ENCODE peak calls at places on chromosomes 12 and 14, in five cellular contexts. One of them, this sample, is unnamed.

GRCh38 chr12:46390304-46390703 is 17.7 kb upstream of the SLC38A2 start:
- DNase-seq in activated CD4-positive, alpha-beta T cell treated with anti-CD3 and anti-CD28 coated beads, Interleukin-2, amount 50 U/mL, for 24 hours: no peak
- DNase-seq in astrocyte of the cerebellum: no peak
- DNase-seq in left ventricle myocardium inferior: no peak
- DNase-seq in stimulated activated CD4-positive, alpha-beta T cell treated with anti-CD3 and anti-CD28 coated beads, Interleukin-15, amount 100 ng/mL, for 24 hours: no peak
- DNase-seq in this sample: no peak

GRCh38 chr12:12357697-12358476 is 1.0 kb downstream of the BORCS5 start:
- DNase-seq in left ventricle myocardium inferior: no peak
- DNase-seq in activated CD4-positive, alpha-beta T cell treated with anti-CD3 and anti-CD28 coated beads, Interleukin-2, amount 50 U/mL, for 24 hours: no peak
- DNase-seq in stimulated activated CD4-positive, alpha-beta T cell treated with anti-CD3 and anti-CD28 coated beads, Interleukin-15, amount 100 ng/mL, for 24 hours: peak
- DNase-seq in astrocyte of the cerebellum: no peak
- DNase-seq in this sample: no peak

GRCh38 chr14:33165144-33165925 is 226.7 kb downstream of the NPAS3 start:
- DNase-seq in left ventricle myocardium inferior: no peak
- DNase-seq in activated CD4-positive, alpha-beta T cell treated with anti-CD3 and anti-CD28 coated beads, Interleukin-2, amount 50 U/mL, for 24 hours: no peak
- DNase-seq in stimulated activated CD4-positive, alpha-beta T cell treated with anti-CD3 and anti-CD28 coated beads, Interleukin-15, amount 100 ng/mL, for 24 hours: no peak
- DNase-seq in astrocyte of the cerebellum: peak
- DNase-seq in this sample: no peak

GRCh38 chr14:23646648-23647549 is 10.7 kb downstream of the DHRS2 start:
- DNase-seq in left ventricle myocardium inferior: no peak
- DNase-seq in astrocyte of the cerebellum: no peak
- DNase-seq in activated CD4-positive, alpha-beta T cell treated with anti-CD3 and anti-CD28 coated beads, Interleukin-2, amount 50 U/mL, for 24 hours: no peak
- DNase-seq in stimulated activated CD4-positive, alpha-beta T cell treated with anti-CD3 and anti-CD28 coated beads, Interleukin-15, amount 100 ng/mL, for 24 hours: no peak
- DNase-seq in this sample: no peak

GRCh38 chr14:104998801-104999200 is 13.2 kb downstream of the CLBA1 start:
- DNase-seq in astrocyte of the cerebellum: no peak
- DNase-seq in left ventricle myocardium inferior: no peak
- DNase-seq in stimulated activated CD4-positive, alpha-beta T cell treated with anti-CD3 and anti-CD28 coated beads, Interleukin-15, amount 100 ng/mL, for 24 hours: no peak
- DNase-seq in activated CD4-positive, alpha-beta T cell treated with anti-CD3 and anti-CD28 coated beads, Interleukin-2, amount 50 U/mL, for 24 hours: no peak
- DNase-seq in this sample: no peak

GRCh38 chr14:37580146-37580545 is 14.9 kb downstream of the FOXA1 start:
- DNase-seq in stimulated activated CD4-positive, alpha-beta T cell treated with anti-CD3 and anti-CD28 coated beads, Interleukin-15, amount 100 ng/mL, for 24 hours: no peak
- DNase-seq in left ventricle myocardium inferior: no peak
- DNase-seq in activated CD4-positive, alpha-beta T cell treated with anti-CD3 and anti-CD28 coated beads, Interleukin-2, amount 50 U/mL, for 24 hours: no peak
- DNase-seq in astrocyte of the cerebellum: no peak
- DNase-seq in this sample: no peak

GRCh38 chr12:90839340-90839739 is 115.6 kb downstream of the CCER1 start:
- DNase-seq in left ventricle myocardium inferior: no peak
- DNase-seq in activated CD4-positive, alpha-beta T cell treated with anti-CD3 and anti-CD28 coated beads, Interleukin-2, amount 50 U/mL, for 24 hours: no peak
- DNase-seq in astrocyte of the cerebellum: no peak
- DNase-seq in stimulated activated CD4-positive, alpha-beta T cell treated with anti-CD3 and anti-CD28 coated beads, Interleukin-15, amount 100 ng/mL, for 24 hours: no peak
- DNase-seq in this sample: no peak

GRCh38 chr14:50407089-50407813 is 10.6 kb upstream of the CDKL1 start:
- DNase-seq in activated CD4-positive, alpha-beta T cell treated with anti-CD3 and anti-CD28 coated beads, Interleukin-2, amount 50 U/mL, for 24 hours: no peak
- DNase-seq in stimulated activated CD4-positive, alpha-beta T cell treated with anti-CD3 and anti-CD28 coated beads, Interleukin-15, amount 100 ng/mL, for 24 hours: no peak
- DNase-seq in astrocyte of the cerebellum: no peak
- DNase-seq in left ventricle myocardium inferior: no peak
- DNase-seq in this sample: no peak

GRCh38 chr14:73723799-73724621 is 9.8 kb upstream of the PNMA1 start:
- DNase-seq in astrocyte of the cerebellum: peak
- DNase-seq in activated CD4-positive, alpha-beta T cell treated with anti-CD3 and anti-CD28 coated beads, Interleukin-2, amount 50 U/mL, for 24 hours: no peak
- DNase-seq in left ventricle myocardium inferior: peak
- DNase-seq in stimulated activated CD4-positive, alpha-beta T cell treated with anti-CD3 and anti-CD28 coated beads, Interleukin-15, amount 100 ng/mL, for 24 hours: no peak
- DNase-seq in this sample: peak

GRCh38 chr14:68689426-68689825 is 103.4 kb downstream of the ZFP36L1 start:
- DNase-seq in activated CD4-positive, alpha-beta T cell treated with anti-CD3 and anti-CD28 coated beads, Interleukin-2, amount 50 U/mL, for 24 hours: no peak
- DNase-seq in left ventricle myocardium inferior: no peak
- DNase-seq in astrocyte of the cerebellum: no peak
- DNase-seq in stimulated activated CD4-positive, alpha-beta T cell treated with anti-CD3 and anti-CD28 coated beads, Interleukin-15, amount 100 ng/mL, for 24 hours: no peak
- DNase-seq in this sample: no peak

GRCh38 chr12:66537866-66538265 is 141.0 kb downstream of the GRIP1 start:
- DNase-seq in astrocyte of the cerebellum: no peak
- DNase-seq in left ventricle myocardium inferior: no peak
- DNase-seq in activated CD4-positive, alpha-beta T cell treated with anti-CD3 and anti-CD28 coated beads, Interleukin-2, amount 50 U/mL, for 24 hours: no peak
- DNase-seq in stimulated activated CD4-positive, alpha-beta T cell treated with anti-CD3 and anti-CD28 coated beads, Interleukin-15, amount 100 ng/mL, for 24 hours: no peak
- DNase-seq in this sample: no peak